ENCODE peak calls at places on chromosomes 13 and 19, in four cellular contexts. Q is esophagus squamous epithelium, E is endothelial cell of umbilical vein, M is uterus. H is an unnamed sample.

GRCh38 chr13:106753241-106753640 is 185.3 kb upstream of the ARGLU1 start:
- DNase-seq in Q (no peak), E (peak), M (no peak), H (no peak)

GRCh38 chr13:32164622-32165268 is 133.2 kb downstream of the FRY start:
- DNase-seq in Q (no peak), E (peak), M (no peak), H (no peak)

GRCh38 chr19:58097783-58098681 is at the start of gene ZSCAN18:
- DNase-seq in Q (peak), E (peak), M (peak), H (peak)

GRCh38 chr19:17933414-17934129 is 757 bp downstream of the CCDC124 start:
- DNase-seq in Q (no peak), E (no peak), M (no peak), H (no peak)

GRCh38 chr13:28022848-28023518 is 34.5 kb upstream of the URAD start:
- DNase-seq in Q (no peak), E (no peak), M (no peak), H (no peak)

GRCh38 chr19:57558525-57558924 is 1.1 kb downstream of the ZNF550 start:
- DNase-seq in Q (no peak), E (no peak), M (no peak), H (no peak)

GRCh38 chr19:46392252-46392801 is 21.0 kb downstream of the CCDC8 start:
- DNase-seq in Q (no peak), E (no peak), M (no peak), H (no peak)

GRCh38 chr19:51456541-51457290 is 1.5 kb downstream of the SIGLEC8 start:
- DNase-seq in Q (no peak), E (no peak), M (no peak), H (no peak)

GRCh38 chr19:10421240-10421948 is 1.1 kb downstream of the PDE4A start:
- DNase-seq in Q (no peak), E (no peak), M (no peak), H (no peak)

DNA sequence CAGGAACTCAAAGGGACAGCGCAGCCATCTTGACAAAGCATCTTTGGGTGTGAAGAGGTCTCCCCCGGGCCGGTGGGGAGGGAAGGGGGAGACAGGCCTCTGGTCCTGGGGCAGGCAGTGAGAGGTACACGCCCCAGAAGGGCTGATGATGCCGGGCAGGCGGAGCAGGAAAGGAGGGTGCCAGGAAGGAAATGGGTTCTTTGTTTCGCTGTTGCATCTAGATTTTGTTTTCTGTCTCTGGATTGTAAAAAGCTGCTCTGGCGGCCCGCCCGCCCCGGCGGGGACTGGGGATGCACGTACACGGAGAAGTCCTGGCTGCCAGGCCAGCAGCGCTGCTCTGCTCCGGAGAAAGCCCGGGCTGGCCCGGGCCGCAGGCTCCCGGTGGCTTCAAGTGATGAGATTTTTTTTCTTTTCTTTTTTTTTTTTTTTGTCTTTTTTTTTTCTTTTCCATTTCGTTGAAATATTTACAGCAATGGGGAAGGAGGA is 13.2 kb upstream of the ASF1B start:
- DNase-seq in Q (no peak), E (peak), M (peak), H (peak)
- H3K27ac ChIP-seq in Q (peak), E (peak), M (peak), H (peak)

GRCh38 chr19:6467384-6467783 is 3.3 kb downstream of the CRB3 start:
- DNase-seq in Q (no peak), E (no peak), M (no peak), H (no peak)

GRCh38 chr19:6465663-6466062 is 1.6 kb downstream of the CRB3 start:
- DNase-seq in Q (no peak), E (no peak), M (no peak), H (no peak)

GRCh38 chr19:6466526-6467248 is 2.6 kb downstream of the CRB3 start:
- DNase-seq in Q (no peak), E (no peak), M (no peak), H (no peak)

GRCh38 chr19:6465006-6465405 is 935 bp downstream of the CRB3 start:
- DNase-seq in Q (no peak), E (no peak), M (no peak), H (no peak)

GRCh38 chr19:6464070-6464873 is at the start of gene CRB3:
- DNase-seq in Q (no peak), E (no peak), M (no peak), H (no peak)
- H3K4me3 ChIP-seq in Q (peak), E (no peak), M (no peak), H (peak)

GRCh38 chr19:45076029-45076850 is at the start of gene ZNF296:
- DNase-seq in Q (peak), E (peak), M (peak), H (no peak)
- TF ChIP-seq POLR2A in Q (peak), E (peak), M (peak), H (no peak)

DNA sequence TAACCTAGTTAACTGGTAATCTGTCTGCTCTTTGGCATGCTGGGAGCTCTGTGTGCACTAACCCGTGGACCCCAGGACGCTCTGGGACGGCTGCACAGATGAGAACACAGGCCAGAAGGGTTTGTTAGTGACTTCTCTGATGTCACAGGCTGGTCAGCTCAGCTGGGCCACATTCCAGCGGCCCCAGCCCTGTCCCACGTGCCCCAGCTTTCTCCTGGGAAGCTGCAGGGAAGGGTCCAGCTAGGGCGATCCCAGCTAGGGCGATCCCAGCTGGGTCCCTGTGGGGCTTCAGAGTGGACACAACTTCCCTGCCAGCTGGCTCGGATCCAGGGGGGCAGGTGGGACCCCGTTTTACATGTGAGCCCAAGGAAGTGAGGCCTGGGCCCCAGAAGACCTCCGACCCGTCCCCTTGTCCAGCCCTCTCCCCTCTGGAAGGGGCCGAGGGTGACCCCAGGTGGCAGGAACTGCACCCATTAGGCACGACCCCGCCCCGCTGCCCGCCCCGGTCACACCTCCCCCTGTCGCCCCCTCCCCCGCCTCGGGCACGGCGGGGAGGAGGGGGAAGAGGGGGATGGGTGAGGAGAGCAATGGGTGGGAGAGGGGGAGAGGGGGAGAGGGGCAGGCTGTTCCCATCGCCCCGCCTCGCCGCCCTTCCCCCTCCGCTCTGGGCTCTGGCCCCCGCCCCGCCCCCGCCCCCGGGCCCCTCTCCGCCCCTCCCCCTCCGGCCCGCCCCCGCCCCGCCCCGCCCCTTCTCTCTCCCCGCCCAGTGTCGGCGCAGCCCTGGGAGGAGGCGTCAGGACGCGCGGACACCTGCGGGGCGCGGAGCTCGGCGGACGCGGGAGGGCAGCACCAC is 75.2 kb upstream of the MCF2L start:
- DNase-seq in Q (no peak), E (peak), M (no peak), H (no peak)
- H3K27ac ChIP-seq in Q (no peak), E (no peak), M (no peak), H (no peak)

GRCh38 chr13:37429976-37430375 is 168.6 kb downstream of the POSTN start:
- DNase-seq in Q (no peak), E (no peak), M (no peak), H (no peak)
- H3K4me3 ChIP-seq in Q (no peak), E (no peak), M (no peak), H (no peak)

GRCh38 chr19:16078311-16078758 is 2.0 kb downstream of the TPM4 start:
- DNase-seq in Q (no peak), E (no peak), M (peak), H (peak)
- TF ChIP-seq POLR2A in Q (no peak), E (peak), M (no peak), H (no peak)

H was measured in esophagus muscularis mucosa.